ENCODE peak calls at places on chromosomes 7 and 10, in eight cellular contexts. U is neural crest cell, E is progenitor cell of endocrine pancreas, Y is heart left ventricle, C is GM10248, M is GM13976, X is left ventricle myocardium inferior, N is heart right ventricle. F is an unnamed sample.

GRCh38 chr7:70775570-70776156 is 356.3 kb upstream of the GALNT17 start:
- DNase-seq in M (peak), E (no peak), U (no peak), Y (no peak), N (no peak), X (no peak), C (no peak), F (no peak)

GRCh38 chr7:71768470-71768869 is 636.5 kb downstream of the GALNT17 start:
- DNase-seq in E (no peak), U (no peak), C (no peak), N (no peak), Y (no peak), X (no peak), M (no peak), F (no peak)

GRCh38 chr7:98458090-98458875 is 57.4 kb upstream of the BAIAP2L1 start:
- DNase-seq in N (no peak), U (no peak), C (no peak), X (no peak), M (no peak), E (no peak), Y (no peak), F (no peak)

GRCh38 chr10:9038146-9038714 is 983.7 kb downstream of the GATA3 start:
- DNase-seq in N (no peak), Y (no peak), M (no peak), U (no peak), C (no peak), X (no peak), E (no peak), F (no peak)

GRCh38 chr10:88047589-88047988 is 184.2 kb downstream of the PTEN start:
- DNase-seq in E (no peak), Y (no peak), N (no peak), C (no peak), U (no peak), X (no peak), M (no peak), F (no peak)

GRCh38 chr10:12130237-12130872 is 878 bp downstream of the SEC61A2 start:
- DNase-seq in C (peak), Y (no peak), M (peak), E (no peak), N (peak), U (peak), X (no peak), F (peak)

GRCh38 chr7:70833726-70834125 is 298.2 kb upstream of the GALNT17 start:
- DNase-seq in N (no peak), C (no peak), X (no peak), Y (no peak), U (no peak), M (no peak), E (no peak), F (no peak)

GRCh38 chr10:4780782-4781181 is 45.2 kb upstream of the AKR1E2 start:
- DNase-seq in M (no peak), C (no peak), U (no peak), Y (no peak), X (no peak), N (no peak), E (no peak), F (no peak)

GRCh38 chr7:81161459-81162075 is 242.7 kb upstream of the SEMA3C start:
- DNase-seq in E (no peak), U (no peak), C (no peak), Y (no peak), X (no peak), M (no peak), N (no peak), F (no peak)

GRCh38 chr7:70595741-70596574 is 536.0 kb upstream of the GALNT17 start:
- DNase-seq in C (peak), M (peak), Y (no peak), X (no peak), N (no peak), E (peak), U (no peak), F (peak)

GRCh38 chr10:125005312-125006187 is 63.6 kb downstream of the ZRANB1 start:
- DNase-seq in X (no peak), N (no peak), U (no peak), M (peak), E (no peak), Y (no peak), C (no peak), F (no peak)

GRCh38 chr10:121027390-121027789 is 176.2 kb downstream of the WDR11 start:
- DNase-seq in E (no peak), X (no peak), C (no peak), M (no peak), U (no peak), Y (no peak), N (no peak), F (no peak)

GRCh38 chr7:128168667-128169210 is 72.3 kb upstream of the LEP start:
- DNase-seq in X (peak), C (peak), M (peak), U (peak), E (peak), N (peak), Y (no peak), F (peak)

GRCh38 chr7:100791881-100792666 is 35.2 kb downstream of the EPHB4 start:
- DNase-seq in M (no peak), U (no peak), E (no peak), N (no peak), Y (no peak), C (no peak), X (no peak), F (no peak)

GRCh38 chr10:114925675-114926204 is 12.3 kb upstream of the TRUB1 start:
- DNase-seq in Y (no peak), N (no peak), U (no peak), X (no peak), E (no peak), M (peak), C (peak), F (peak)

GRCh38 chr7:47427046-47427643 is 154.8 kb downstream of the TNS3 start:
- DNase-seq in X (no peak), U (no peak), N (no peak), E (no peak), C (no peak), M (no peak), Y (no peak), F (no peak)

GRCh38 chr10:60473557-60473956 is 83.9 kb upstream of the ANK3 start:
- DNase-seq in U (no peak), E (no peak), M (no peak), C (no peak), N (no peak), Y (no peak), X (no peak), F (no peak)

GRCh38 chr10:3137958-3138726 is 34.4 kb downstream of the PITRM1 start:
- DNase-seq in Y (no peak), C (no peak), N (no peak), E (no peak), X (no peak), U (no peak), M (peak), F (no peak)

GRCh38 chr10:124341768-124342135 is 77.0 kb downstream of the OAT start:
- DNase-seq in N (no peak), X (no peak), U (no peak), C (no peak), Y (no peak), M (peak), E (no peak), F (no peak)

GRCh38 chr7:5597772-5598171 is 174.1 kb upstream of the TNRC18 start:
- DNase-seq in N (no peak), E (no peak), X (no peak), Y (no peak), U (no peak), M (no peak), C (no peak), F (no peak)

GRCh38 chr7:5598769-5599371 is 175.2 kb upstream of the TNRC18 start:
- DNase-seq in N (no peak), Y (no peak), X (no peak), U (no peak), M (no peak), C (peak), E (no peak), F (peak)

GRCh38 chr7:5596896-5597246 is 173.2 kb upstream of the TNRC18 start:
- DNase-seq in Y (no peak), X (no peak), C (no peak), M (no peak), U (no peak), E (no peak), N (no peak), F (no peak)

GRCh38 chr7:5598261-5598761 is 174.7 kb upstream of the TNRC18 start:
- DNase-seq in C (no peak), Y (no peak), M (no peak), E (no peak), U (no peak), N (no peak), X (no peak), F (no peak)

DNA sequence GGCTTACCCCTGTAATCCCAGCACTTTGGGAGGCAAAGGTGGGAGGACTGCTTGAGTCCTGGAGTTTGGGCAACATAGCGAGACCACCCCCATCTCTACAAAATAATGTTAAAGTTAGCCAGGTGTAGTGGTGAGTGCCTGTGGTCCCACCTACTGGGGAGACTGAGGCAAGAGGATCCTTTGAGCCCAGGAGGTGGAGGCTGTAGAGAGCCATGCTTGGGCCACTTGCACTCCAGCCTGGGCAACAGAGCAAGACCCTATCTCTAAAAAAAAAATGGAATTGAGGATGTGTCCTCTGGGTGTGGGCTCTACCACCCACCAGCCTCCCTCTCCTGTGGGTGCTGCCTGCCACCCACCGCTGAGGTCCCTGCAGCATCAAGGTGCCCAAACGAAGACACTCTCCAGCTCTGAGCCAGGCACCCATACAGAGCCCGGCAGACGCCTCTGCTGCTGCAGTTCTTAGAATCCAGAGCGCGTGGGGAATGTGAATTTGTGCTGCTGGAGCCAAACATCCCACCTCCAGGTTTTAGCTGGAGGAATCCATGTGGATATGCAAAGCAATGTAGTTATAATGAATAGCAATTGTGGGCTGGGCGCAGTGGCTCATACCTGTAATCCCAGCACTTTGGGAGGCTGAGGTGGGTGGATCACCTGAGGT is 176.0 kb upstream of the TNRC18 start:
- DNase-seq in E (no peak), C (no peak), N (no peak), X (no peak), Y (no peak), M (no peak), U (no peak), F (no peak)
- TF ChIP-seq CTCF in E (no peak), C (no peak), N (no peak), X (no peak), Y (no peak), M (no peak), U (no peak), F (no peak)

DNA sequence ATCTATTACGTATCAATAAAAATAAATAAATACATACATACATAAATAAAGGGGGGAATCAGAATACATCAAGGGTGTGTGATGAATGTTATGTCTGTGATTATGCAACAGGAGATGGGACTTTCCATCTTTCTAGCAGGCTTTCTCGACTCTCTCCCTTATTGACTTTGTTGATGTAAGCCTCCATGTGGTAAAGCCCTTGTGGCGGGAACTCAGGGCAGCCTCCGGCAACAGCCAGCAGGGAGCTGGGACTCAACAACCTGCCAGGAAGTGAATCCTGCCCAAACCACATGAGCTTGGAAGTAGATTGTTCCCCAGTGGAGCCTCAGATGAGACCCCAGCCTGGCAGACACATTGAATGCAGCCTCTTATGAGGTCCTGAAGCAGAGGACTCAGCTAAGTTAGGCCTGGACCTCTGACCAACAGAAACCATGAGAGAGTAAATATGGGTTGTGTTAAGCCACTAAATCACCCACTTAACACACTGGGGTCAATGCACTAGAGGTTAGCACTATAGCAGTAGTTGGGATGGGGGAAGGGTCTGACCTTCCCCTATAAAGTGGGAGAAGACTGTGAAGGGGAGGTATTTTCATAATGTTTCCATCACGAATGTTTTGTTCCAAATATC is 104.0 kb downstream of the JCAD start:
- DNase-seq in E (no peak), Y (no peak), X (no peak), M (no peak), C (no peak), U (no peak), N (no peak), F (no peak)
- TF ChIP-seq CTCF in E (no peak), Y (no peak), X (no peak), M (no peak), C (no peak), U (no peak), N (no peak), F (no peak)

GRCh38 chr7:94295805-94296204 is 98.9 kb upstream of the COL1A2 start:
- DNase-seq in C (no peak), M (no peak), Y (no peak), N (peak), X (no peak), U (no peak), E (no peak), F (no peak)
- TF ChIP-seq CTCF in C (no peak), M (no peak), Y (peak), N (peak), X (peak), U (peak), E (peak), F (no peak)

DNA sequence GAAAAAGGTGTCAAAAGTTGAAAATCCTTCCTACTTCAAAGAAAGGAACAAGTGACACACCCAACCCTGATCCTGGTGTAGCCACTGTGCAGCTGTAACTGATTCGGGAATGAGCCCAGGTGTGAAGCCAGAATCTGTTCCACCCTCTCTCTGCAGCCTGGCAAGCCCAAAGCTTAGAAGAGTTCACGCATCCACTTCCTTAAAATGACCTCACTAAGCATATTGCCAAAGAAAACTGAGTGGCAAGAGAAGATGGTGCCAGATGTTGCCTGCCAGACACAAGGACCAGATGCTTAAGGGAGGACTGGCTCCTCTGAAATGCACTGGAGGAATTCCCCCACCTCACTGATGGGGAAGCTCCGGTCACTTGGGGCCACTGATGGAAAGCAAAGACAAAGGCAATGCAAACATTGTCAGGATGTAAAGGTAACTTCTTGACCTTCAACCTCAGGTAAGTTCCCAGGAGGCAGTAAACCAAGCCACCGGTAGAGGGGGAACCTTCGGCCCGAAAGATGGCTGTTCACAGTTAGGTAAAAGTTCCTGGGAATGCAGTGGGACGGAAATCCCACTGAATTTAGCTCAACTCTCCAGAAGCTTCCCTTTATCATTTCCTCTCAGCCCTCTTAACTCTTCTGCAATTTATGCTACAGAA is 554.9 kb downstream of the KCNMA1 start:
- DNase-seq in E (peak), C (no peak), U (no peak), N (no peak), X (no peak), M (no peak), Y (no peak), F (no peak)
- TF ChIP-seq CTCF in E (peak), C (no peak), U (peak), N (no peak), X (peak), M (no peak), Y (no peak), F (peak)

DNA sequence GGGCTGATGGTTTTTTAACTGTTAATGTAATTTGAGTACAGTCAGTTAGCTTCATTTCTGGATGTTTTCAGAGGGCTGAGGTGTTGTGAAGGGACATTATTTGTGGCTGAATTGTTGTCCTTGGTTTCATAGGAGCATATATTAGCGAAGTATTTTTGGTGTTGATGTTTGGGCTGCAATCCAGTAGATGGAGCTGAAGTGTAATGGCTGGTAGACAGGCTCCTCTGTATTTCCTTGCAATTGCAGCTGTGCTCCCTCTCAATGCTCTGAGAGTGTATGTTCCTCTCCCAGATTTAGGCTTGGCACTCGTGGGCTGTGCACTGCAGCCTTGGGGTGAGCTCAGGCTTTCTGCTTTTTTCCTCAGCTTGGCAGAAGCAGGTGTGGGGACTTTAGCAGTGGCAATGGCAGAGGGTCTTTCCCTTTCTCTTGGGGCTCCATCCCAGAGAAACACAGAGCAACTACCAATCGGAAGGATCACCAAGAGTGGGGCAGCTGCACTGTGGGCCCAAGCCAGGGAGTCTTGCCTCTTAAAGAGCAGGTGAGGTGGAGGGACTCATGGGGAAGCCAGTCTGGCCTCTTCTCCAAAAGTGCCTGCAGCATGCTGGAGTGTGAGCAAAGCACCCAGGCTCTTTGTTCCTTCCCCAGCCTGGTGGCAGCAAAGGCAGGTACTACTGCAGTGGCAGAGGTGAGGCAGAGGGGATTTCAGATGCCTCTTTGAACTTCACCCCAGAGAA is 544.4 kb downstream of the SH2D4B start:
- DNase-seq in U (no peak), X (no peak), E (no peak), C (peak), Y (no peak), M (no peak), N (no peak), F (no peak)
- TF ChIP-seq CTCF in U (peak), X (no peak), E (peak), C (peak), Y (no peak), M (peak), N (no peak), F (peak)

GRCh38 chr7:27689045-27689877 is 26.6 kb upstream of the HIBADH start:
- DNase-seq in Y (no peak), X (no peak), U (no peak), E (no peak), N (no peak), M (peak), C (peak), F (no peak)
- TF ChIP-seq CTCF in Y (peak), X (peak), U (no peak), E (peak), N (peak), M (peak), C (peak), F (no peak)

F was measured in nephron progenitor cell.